ENCODE peak calls at places on chromosomes 5 and 9, in five cellular contexts. I is PC-3, C is body of pancreas, E is MM.1S, G is GM23338. J is an unnamed sample.

GRCh38 chr9:134057751-134058701 is 9.8 kb downstream of the BRD3 start:
- DNase-seq in I (no peak), C (no peak), E (no peak), G (no peak), J (no peak)

GRCh38 chr9:132694144-132694543 is 23.9 kb downstream of the GTF3C4 start:
- DNase-seq in I (peak; percentile 17), C (no peak), E (no peak), G (peak; percentile 73), J (no peak)

GRCh38 chr9:127207734-127208410 is 56.7 kb upstream of the GARNL3 start:
- DNase-seq in I (no peak), C (no peak), E (no peak), G (no peak), J (no peak)

GRCh38 chr5:33311893-33312292 is 128.9 kb upstream of the TARS1 start:
- DNase-seq in I (peak; percentile 96), C (no peak), E (no peak), G (no peak), J (no peak)

GRCh38 chr5:6837519-6838110 is 124.4 kb downstream of the TENT4A start:
- DNase-seq in I (peak; percentile 55), C (peak; percentile 23), E (no peak), G (peak; percentile 57), J (peak; percentile 63)

GRCh38 chr9:114364528-114365041 is 23.2 kb downstream of the AKNA start:
- DNase-seq in I (peak; percentile 62), C (no peak), E (no peak), G (no peak), J (no peak)

GRCh38 chr9:98158071-98158791 is 34.2 kb downstream of the CORO2A start:
- DNase-seq in I (peak; percentile 84), C (peak; percentile 73), E (no peak), G (no peak), J (no peak)

GRCh38 chr5:6582507-6583048 is 50.3 kb downstream of the NSUN2 start:
- DNase-seq in I (no peak), C (no peak), E (no peak), G (no peak), J (no peak)

GRCh38 chr9:33187519-33188218 is 20.5 kb upstream of the B4GALT1 start:
- DNase-seq in I (no peak), C (no peak), E (no peak), G (no peak), J (no peak)

GRCh38 chr5:9196403-9197224 is 349.3 kb downstream of the SEMA5A start:
- DNase-seq in I (peak; percentile 96), C (no peak), E (no peak), G (no peak), J (no peak)

GRCh38 chr5:127013407-127013806 is 17.0 kb downstream of the MARCHF3 start:
- DNase-seq in I (no peak), C (no peak), E (no peak), G (no peak), J (no peak)

GRCh38 chr5:148910686-148911361 is 84.4 kb downstream of the ADRB2 start:
- DNase-seq in I (peak; percentile 100), C (no peak), E (no peak), G (no peak), J (peak; percentile 8)

DNA sequence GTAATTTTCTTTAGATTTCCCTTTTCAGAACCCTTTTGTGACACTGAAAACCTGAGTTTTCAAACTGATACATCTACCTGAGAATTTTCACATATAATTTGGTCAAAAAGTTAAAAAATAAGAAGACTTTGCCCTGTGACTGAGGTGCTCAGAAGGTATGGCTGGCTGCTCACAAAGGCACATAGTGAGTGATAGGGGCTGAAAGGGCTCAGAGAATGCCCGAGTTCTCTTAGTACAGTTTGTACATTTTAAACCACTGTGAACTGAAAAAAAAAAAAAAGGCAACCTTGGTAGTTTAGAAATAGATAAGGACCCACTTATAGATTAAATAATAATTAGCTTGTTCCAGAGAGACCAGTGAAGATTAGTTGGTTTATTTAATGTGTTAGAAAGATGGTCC is 18.1 kb upstream of the PSAT1 start:
- DNase-seq in I (no peak), C (peak; percentile 51), E (no peak), G (no peak), J (no peak)
- H3K4me3 ChIP-seq in I (no peak overlapping the region), C (no peak overlapping the region), E (no peak overlapping the region), G (no peak overlapping the region), J (no peak overlapping the region)

GRCh38 chr9:123361731-123362560 is 5.9 kb downstream of the CRB2 start:
- DNase-seq in I (no peak), C (no peak), E (no peak), G (no peak), J (no peak)

GRCh38 chr9:123359106-123359505 is 3.1 kb downstream of the CRB2 start:
- DNase-seq in I (no peak), C (no peak), E (no peak), G (no peak), J (no peak)

GRCh38 chr9:123359546-123359945 is 3.5 kb downstream of the CRB2 start:
- DNase-seq in I (no peak), C (peak; percentile 39), E (no peak), G (no peak), J (no peak)

GRCh38 chr9:123361086-123361730 is 5.2 kb downstream of the CRB2 start:
- DNase-seq in I (no peak), C (no peak), E (no peak), G (no peak), J (no peak)

DNA sequence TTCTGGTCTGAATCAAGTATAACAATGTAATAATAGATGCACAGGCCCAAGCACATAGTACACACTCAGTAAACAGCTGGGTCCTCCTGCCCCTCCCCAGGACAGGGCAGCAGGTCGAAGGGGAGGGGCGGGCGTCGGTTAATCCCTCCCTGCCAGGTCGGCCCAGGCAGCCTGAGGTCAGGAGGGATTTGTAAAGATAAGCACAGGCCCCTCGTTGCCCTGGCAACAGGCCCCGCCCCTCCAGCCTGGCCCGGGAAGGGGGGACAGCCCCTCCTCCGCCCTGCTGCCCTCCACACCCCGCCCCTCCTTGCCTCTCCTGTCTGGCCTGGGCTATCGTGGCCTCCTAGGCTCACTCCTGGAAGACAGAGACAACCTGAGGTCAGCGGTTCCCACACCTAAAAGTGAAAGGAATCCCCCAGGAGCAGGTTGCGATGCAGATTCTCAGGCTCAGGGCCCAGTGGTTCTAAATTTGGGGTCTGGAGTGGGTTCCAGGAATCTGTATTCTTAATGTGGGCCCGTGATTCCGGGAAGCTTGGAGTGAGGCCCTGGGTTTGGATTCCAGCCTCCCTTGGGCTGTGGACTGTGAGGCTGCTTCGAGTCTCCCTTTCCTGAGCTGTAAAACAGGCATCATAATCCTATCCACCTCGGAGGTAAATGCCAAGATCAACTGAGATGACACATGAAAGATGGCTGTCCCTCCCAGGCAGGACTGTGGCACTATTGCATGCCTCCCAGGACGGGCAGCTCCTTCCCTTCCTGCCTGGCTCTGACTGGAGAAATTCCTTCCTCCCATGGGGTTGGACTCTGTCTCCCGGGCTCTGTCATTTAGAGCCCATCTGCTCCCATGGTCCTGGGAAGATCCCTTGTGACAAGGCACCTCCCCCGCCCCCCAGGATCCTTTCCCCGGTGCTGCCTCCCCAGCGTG is 4.4 kb downstream of the CRB2 start:
- DNase-seq in I (no peak), C (no peak), E (peak; percentile 33), G (peak; percentile 97), J (no peak)
- H3K27ac ChIP-seq in I (no peak overlapping the region), C (no peak overlapping the region), E (no peak overlapping the region), G (no peak overlapping the region), J (no peak overlapping the region)

DNA sequence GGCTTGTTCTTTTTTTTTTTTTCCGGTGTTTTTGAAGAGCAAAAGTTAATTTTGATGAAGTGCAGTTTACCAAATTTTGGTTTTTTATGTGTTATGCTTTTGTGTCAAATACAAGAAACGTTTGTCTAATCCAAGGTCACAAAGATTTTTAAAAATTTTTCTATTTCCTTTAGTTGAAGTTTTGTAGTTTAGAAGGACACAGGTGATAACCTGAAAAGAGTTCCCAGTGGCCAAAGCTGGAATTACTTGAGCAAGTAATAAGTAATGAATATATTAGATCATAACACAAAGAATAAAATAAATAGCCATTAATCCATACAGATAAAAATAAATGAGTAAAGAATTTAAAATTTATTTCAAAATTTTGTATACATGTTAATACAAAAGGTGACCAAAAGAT is 71.5 kb downstream of the FCHO2 start:
- DNase-seq in I (peak; percentile 8), C (no peak), E (no peak), G (peak; percentile 26), J (no peak)
- TF ChIP-seq CTCF in I (peak; percentile 27), C (no peak), E (no peak), G (peak; percentile 48), J (no peak)

GRCh38 chr5:93623153-93623552 is 40.1 kb downstream of the NR2F1 start:
- DNase-seq in I (no peak), C (no peak), E (no peak), G (no peak), J (no peak)

GRCh38 chr5:93620487-93621339 is 37.7 kb downstream of the NR2F1 start:
- DNase-seq in I (peak; percentile 80), C (peak; percentile 83), E (peak; percentile 81), G (peak; percentile 88), J (peak; percentile 76)

GRCh38 chr5:93621340-93621872 is 38.4 kb downstream of the NR2F1 start:
- DNase-seq in I (peak; percentile 50), C (peak; percentile 82), E (no peak), G (peak; percentile 60), J (peak; percentile 40)

GRCh38 chr5:93626801-93627200 is 43.8 kb downstream of the NR2F1 start:
- DNase-seq in I (no peak), C (no peak), E (no peak), G (no peak), J (no peak)

DNA sequence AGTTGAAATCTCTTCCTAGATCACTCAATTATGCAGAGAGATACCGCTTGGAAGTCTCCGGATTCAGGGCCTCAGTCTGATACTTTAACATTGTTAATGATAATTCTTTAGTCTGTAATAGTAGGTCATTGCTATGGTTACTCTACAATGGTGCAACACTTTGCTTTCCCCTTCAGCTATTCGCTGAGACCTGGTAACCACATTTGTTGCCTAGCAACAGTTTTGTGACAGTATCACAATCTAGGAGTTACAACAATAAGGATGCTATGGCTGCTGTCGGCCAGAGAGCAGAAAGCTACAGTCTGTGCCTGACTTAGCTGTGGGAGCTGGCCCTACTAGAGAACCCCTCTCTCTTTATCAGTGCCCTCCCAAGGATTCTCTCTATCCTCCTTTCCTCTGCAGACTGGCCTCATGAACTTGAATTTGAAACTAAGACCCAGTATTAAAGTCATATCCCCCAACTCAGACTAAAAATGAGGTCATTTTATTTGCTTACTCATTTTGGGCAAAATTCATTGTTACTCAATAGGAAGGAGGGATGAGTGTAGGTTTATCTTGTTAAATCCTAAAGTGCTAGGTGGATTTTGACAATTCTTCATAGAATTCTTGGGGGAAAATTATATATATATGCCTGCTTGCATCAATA is 39.3 kb downstream of the NR2F1 start:
- DNase-seq in I (peak; percentile 43), C (no peak), E (no peak), G (peak; percentile 80), J (peak; percentile 27)
- H3K4me3 ChIP-seq in I (no peak overlapping the region), C (no peak overlapping the region), E (no peak overlapping the region), G (no peak overlapping the region), J (no peak overlapping the region)

J was measured in A673.